ENCODE peak calls at places on chromosome 3, in six cellular contexts. Y is uterus, K is astrocyte of the spinal cord, J is GM23248, Q is fibroblast of the aortic adventitia, V is cardiac muscle cell. F is an unnamed sample.

GRCh38 chr3:132629928-132630327 is 29.7 kb downstream of the ACAD11 start:
- DNase-seq in Y (no peak), K (peak; percentile 72), J (peak; percentile 88), Q (peak; percentile 64), V (no peak), F (no peak)

GRCh38 chr3:14453841-14454630 is 51.6 kb downstream of the SLC6A6 start:
- DNase-seq in Y (no peak), K (no peak), J (no peak), Q (no peak), V (peak; percentile 26), F (no peak)

GRCh38 chr3:117628896-117629295 is 919.3 kb downstream of the TUSC7 start:
- DNase-seq in Y (peak; percentile 16), K (peak; percentile 91), J (peak; percentile 59), Q (peak; percentile 93), V (no peak), F (peak; percentile 56)

GRCh38 chr3:171374661-171375285 is 85.4 kb downstream of the TNIK start:
- DNase-seq in Y (no peak), K (peak; percentile 51), J (peak; percentile 80), Q (peak; percentile 98), V (no peak), F (no peak)

GRCh38 chr3:128497305-128498126 is 4.5 kb upstream of the GATA2 start:
- DNase-seq in Y (peak; percentile 71), K (no peak), J (peak; percentile 81), Q (peak; percentile 29), V (peak; percentile 80), F (no peak)

GRCh38 chr3:185400340-185400667 is 37.4 kb downstream of the MAP3K13 start:
- DNase-seq in Y (no peak), K (no peak), J (peak; percentile 67), Q (no peak), V (no peak), F (no peak)

GRCh38 chr3:181210275-181210674 is 220.7 kb upstream of the DNAJC19 start:
- DNase-seq in Y (no peak), K (peak; percentile 32), J (peak; percentile 44), Q (peak; percentile 57), V (peak; percentile 43), F (peak; percentile 15)

GRCh38 chr3:13491206-13491974 is 11.3 kb downstream of the HDAC11 start:
- DNase-seq in Y (no peak), K (no peak), J (no peak), Q (no peak), V (no peak), F (no peak)

GRCh38 chr3:123076496-123077418 is 9.9 kb downstream of the PDIA5 start:
- DNase-seq in Y (peak; percentile 57), K (no peak), J (no peak), Q (peak; percentile 62), V (no peak), F (peak; percentile 73)

GRCh38 chr3:13484861-13485590 is 4.9 kb downstream of the HDAC11 start:
- DNase-seq in Y (no peak), K (peak; percentile 46), J (no peak), Q (peak; percentile 61), V (peak; percentile 89), F (peak; percentile 69)

GRCh38 chr3:112519424-112520001 is 20.2 kb upstream of the BTLA start:
- DNase-seq in Y (peak; percentile 34), K (peak; percentile 81), J (peak; percentile 79), Q (peak; percentile 92), V (peak; percentile 62), F (peak; percentile 65)

GRCh38 chr3:163916596-163917560 is 1161.4 kb downstream of the SI start:
- DNase-seq in Y (no peak), K (no peak), J (no peak), Q (no peak), V (no peak), F (no peak)

GRCh38 chr3:191373327-191373726 is 43.0 kb upstream of the UTS2B start:
- DNase-seq in Y (no peak), K (no peak), J (peak; percentile 60), Q (peak; percentile 51), V (no peak), F (no peak)

GRCh38 chr3:46491089-46492070 is 6.4 kb upstream of the RTP3 start:
- DNase-seq in Y (no peak), K (no peak), J (no peak), Q (peak; percentile 58), V (no peak), F (no peak)

GRCh38 chr3:154522031-154522430 is 92.0 kb upstream of the GPR149 start:
- DNase-seq in Y (no peak), K (no peak), J (no peak), Q (no peak), V (no peak), F (peak; percentile 99)

GRCh38 chr3:101303089-101303731 is 17.2 kb downstream of the IMPG2 start:
- DNase-seq in Y (no peak), K (peak; percentile 20), J (peak; percentile 53), Q (peak; percentile 13), V (no peak), F (no peak)

GRCh38 chr3:191094057-191094456 is 105.0 kb upstream of the OSTN start:
- DNase-seq in Y (no peak), K (peak; percentile 58), J (peak; percentile 88), Q (peak; percentile 83), V (no peak), F (no peak)

GRCh38 chr3:196994056-196994455 is 25.4 kb upstream of the PIGZ start:
- DNase-seq in Y (no peak), K (no peak), J (no peak), Q (no peak), V (no peak), F (no peak)

GRCh38 chr3:170002231-170002630 is 35.6 kb upstream of the GPR160 start:
- DNase-seq in Y (no peak), K (no peak), J (no peak), Q (no peak), V (no peak), F (no peak)

GRCh38 chr3:143036557-143036956 is 35.2 kb downstream of the U2SURP start:
- DNase-seq in Y (no peak), K (no peak), J (no peak), Q (no peak), V (no peak), F (no peak)

DNA sequence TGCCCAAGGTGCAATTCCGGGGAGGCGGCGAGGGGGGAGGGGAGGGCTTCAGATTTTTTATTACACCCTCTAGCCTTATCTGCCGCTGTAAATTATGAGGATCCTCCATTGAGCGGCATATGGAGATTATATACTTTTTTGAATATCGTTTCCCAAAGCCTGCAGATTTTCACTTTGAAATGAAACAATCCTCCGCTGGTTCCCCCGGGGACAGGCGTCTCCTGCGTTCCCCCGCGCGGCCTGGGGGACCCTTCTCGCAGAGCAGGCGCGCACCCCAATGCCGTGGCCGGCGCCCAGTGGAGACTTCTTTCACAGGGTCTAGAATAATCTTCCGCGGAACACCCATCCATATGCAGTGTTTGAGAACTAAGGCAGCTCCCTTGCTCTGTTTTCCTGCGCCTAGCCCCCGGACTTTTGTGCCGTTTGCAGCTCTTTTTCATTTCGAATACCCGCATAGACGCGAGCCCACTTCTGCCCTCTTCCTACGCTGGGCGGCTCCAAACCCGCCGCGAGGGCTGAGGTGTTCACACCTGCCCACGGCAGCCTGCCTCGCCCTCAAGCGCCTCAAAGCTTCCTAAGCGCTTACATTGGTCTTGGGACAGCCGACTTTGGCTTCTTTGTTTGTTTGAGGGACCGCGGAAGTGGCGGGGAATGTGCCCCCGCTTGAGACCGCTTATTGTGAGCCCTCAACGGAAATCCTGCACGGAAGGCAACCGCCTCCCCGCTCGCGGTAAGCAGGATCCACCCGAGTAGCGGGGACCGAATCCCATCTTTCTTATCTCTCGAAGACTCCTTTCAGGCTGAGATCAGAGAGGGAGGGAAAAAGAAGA is 7.5 kb downstream of the SOX14 start:
- DNase-seq in Y (no peak), K (no peak), J (no peak), Q (no peak), V (no peak), F (no peak)
- H3K4me3 ChIP-seq in Y (no peak overlapping the region), K (no peak overlapping the region), J (peak overlapping the region; percentile 23), Q (no peak overlapping the region), V (peak overlapping the region; percentile 8), F (no peak overlapping the region)

GRCh38 chr3:33884701-33885100 is 86.3 kb downstream of the PDCD6IP start:
- DNase-seq in Y (no peak), K (no peak), J (no peak), Q (no peak), V (no peak), F (no peak)

GRCh38 chr3:33885496-33885895 is 87.1 kb downstream of the PDCD6IP start:
- DNase-seq in Y (no peak), K (no peak), J (no peak), Q (no peak), V (no peak), F (no peak)

GRCh38 chr3:33886015-33886414 is 87.6 kb downstream of the PDCD6IP start:
- DNase-seq in Y (no peak), K (peak; percentile 46), J (no peak), Q (no peak), V (no peak), F (no peak)

GRCh38 chr3:33883538-33884203 is 85.2 kb downstream of the PDCD6IP start:
- DNase-seq in Y (no peak), K (peak; percentile 53), J (peak; percentile 62), Q (peak; percentile 71), V (peak; percentile 69), F (no peak)

DNA sequence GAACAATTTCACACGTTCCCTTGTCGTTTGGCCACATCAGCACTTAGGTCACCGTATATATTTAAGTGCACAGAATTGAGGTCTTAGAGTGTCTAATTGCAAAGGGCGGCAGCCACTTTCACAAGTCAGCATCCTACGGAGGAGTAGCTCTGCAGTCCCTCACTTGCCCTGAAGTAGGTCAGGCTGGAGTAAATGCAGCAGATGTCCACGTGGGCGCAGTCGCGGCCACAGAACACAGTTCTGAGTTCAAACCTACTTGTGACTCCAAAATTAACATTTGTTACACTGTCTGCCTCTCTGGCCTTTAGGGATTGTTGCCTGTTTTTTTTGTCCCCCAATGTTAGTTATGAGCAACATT is 85.8 kb downstream of the PDCD6IP start:
- DNase-seq in Y (no peak), K (peak; percentile 24), J (peak; percentile 28), Q (peak; percentile 63), V (peak; percentile 21), F (peak; percentile 31)
- H3K4me3 ChIP-seq in Y (peak overlapping the region; percentile 11), K (no peak overlapping the region), J (no peak overlapping the region), Q (no peak overlapping the region), V (no peak overlapping the region), F (no peak overlapping the region)

GRCh38 chr3:144585408-144585807 is 613.8 kb downstream of the DIPK2A start:
- DNase-seq in Y (no peak), K (no peak), J (no peak), Q (no peak), V (no peak), F (no peak)

GRCh38 chr3:144586382-144586781 is 614.8 kb downstream of the DIPK2A start:
- DNase-seq in Y (no peak), K (peak; percentile 9), J (peak; percentile 63), Q (peak; percentile 76), V (no peak), F (no peak)

GRCh38 chr3:144585953-144586352 is 614.3 kb downstream of the DIPK2A start:
- DNase-seq in Y (no peak), K (no peak), J (no peak), Q (no peak), V (no peak), F (no peak)

DNA sequence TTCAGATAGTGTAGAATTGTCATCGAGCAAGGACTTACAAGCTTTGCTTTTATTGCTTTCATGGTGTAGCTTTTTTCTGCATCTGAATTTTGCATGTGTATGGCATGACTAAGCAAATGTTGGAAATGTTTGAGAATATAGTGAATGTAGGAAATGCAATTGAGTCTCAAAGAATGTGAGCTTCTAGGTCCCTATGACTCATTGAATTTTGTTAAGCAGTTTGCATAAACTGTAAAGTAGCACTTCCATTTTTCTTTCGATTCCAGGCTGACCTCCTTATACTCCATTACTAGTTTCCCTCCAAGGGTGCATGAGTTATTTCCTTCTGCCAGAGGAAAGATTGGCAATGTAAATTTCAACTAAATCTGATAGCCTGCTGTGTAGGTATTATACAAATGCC is 619.2 kb downstream of the DIPK2A start:
- DNase-seq in Y (no peak), K (peak; percentile 89), J (peak; percentile 90), Q (peak; percentile 84), V (no peak), F (no peak)
- H3K4me3 ChIP-seq in Y (no peak overlapping the region), K (no peak overlapping the region), J (peak overlapping the region; percentile 19), Q (no peak overlapping the region), V (no peak overlapping the region), F (no peak overlapping the region)

GRCh38 chr3:149717391-149718056 is 34.8 kb downstream of the COMMD2 start:
- DNase-seq in Y (peak; percentile 75), K (peak; percentile 85), J (peak; percentile 80), Q (peak; percentile 90), V (peak; percentile 71), F (peak; percentile 47)
- H3K4me3 ChIP-seq in Y (no peak overlapping the region), K (no peak overlapping the region), J (no peak overlapping the region), Q (no peak overlapping the region), V (no peak overlapping the region), F (no peak overlapping the region)